ENCODE peak calls at places on chromosomes 13 and 19, in four cellular contexts. I is GM23248, M is thoracic aorta, R is small intestine. D is an unnamed sample. For H3K4me1, the result is how much of the 10 kb centered on the place peaks cover.

GRCh38 chr13:24680258-24680920 is at the start of gene ATP12A:
- DNase-seq in M (no peak), R (no peak), I (peak), D (peak)

GRCh38 chr13:31042084-31042483 is 109.6 kb downstream of the TEX26 start:
- DNase-seq in M (no peak), I (no peak), R (no peak), D (no peak)

GRCh38 chr19:18109731-18110671 is 12.4 kb downstream of the MAST3 start:
- DNase-seq in R (peak), I (peak), M (no peak), D (peak)

GRCh38 chr13:95714142-95714832 is 37.3 kb downstream of the DNAJC3 start:
- DNase-seq in M (no peak), I (peak), R (no peak), D (no peak)

GRCh38 chr13:45879666-45880065 is 28.1 kb upstream of the SIAH3 start:
- DNase-seq in R (peak), M (no peak), I (no peak), D (peak)

GRCh38 chr19:40603071-40603718 is 2.0 kb downstream of the LTBP4 start:
- DNase-seq in R (no peak), I (peak), M (no peak), D (no peak)

GRCh38 chr13:45413826-45414312 is 4.3 kb downstream of the SLC25A30 start:
- DNase-seq in I (peak), M (no peak), R (peak), D (no peak)

GRCh38 chr19:30095171-30095570 is 153.1 kb downstream of the URI1 start:
- DNase-seq in I (no peak), M (no peak), R (no peak), D (no peak)

GRCh38 chr13:76708138-76708537 is 178.1 kb downstream of the KCTD12 start:
- DNase-seq in R (no peak), I (no peak), M (no peak), D (no peak)

GRCh38 chr19:23823952-23824389 is 65.3 kb upstream of the ZNF681 start:
- DNase-seq in M (no peak), I (no peak), R (peak), D (peak)

GRCh38 chr19:4393947-4394590 is 6.3 kb downstream of the SH3GL1 start:
- DNase-seq in I (peak), M (no peak), R (no peak), D (no peak)

GRCh38 chr19:4390017-4390861 is 10.1 kb downstream of the SH3GL1 start:
- DNase-seq in I (peak), R (no peak), M (no peak), D (peak)

GRCh38 chr19:4389511-4390016 is 10.8 kb downstream of the SH3GL1 start:
- DNase-seq in R (no peak), M (no peak), I (peak), D (no peak)

GRCh38 chr19:4390862-4391693 is 9.3 kb downstream of the SH3GL1 start:
- DNase-seq in I (peak), M (no peak), R (peak), D (no peak)

GRCh38 chr19:4391701-4392543 is 8.4 kb downstream of the SH3GL1 start:
- DNase-seq in M (no peak), R (peak), I (peak), D (no peak)
- H3K4me1 ChIP-seq in M (half or more), R (under half), I (half or more), D (half or more)

DNA sequence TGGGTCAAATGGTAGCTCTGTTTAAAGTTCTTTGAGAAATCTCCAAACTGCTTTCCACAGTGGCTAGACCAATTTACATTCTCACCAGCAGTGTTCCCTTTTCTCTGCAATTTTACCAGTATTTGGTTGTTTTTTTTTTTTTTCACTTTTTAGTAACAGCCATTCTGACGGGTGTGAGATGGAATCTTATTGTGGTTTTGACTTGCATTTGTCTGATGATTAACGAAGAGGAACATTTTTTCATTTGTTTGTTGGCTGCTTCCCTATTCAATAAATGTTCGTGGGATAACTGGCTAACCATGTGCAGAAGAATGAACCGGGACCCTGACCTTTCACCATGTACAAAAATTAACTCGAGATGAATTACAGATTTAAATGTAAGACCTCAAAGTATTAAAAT is 31.2 kb downstream of the CYP4F2 start:
- DNase-seq in R (no peak), M (no peak), I (no peak), D (no peak)
- H3K4me1 ChIP-seq in R (under half), M (under half), I (under half), D (under half)

DNA sequence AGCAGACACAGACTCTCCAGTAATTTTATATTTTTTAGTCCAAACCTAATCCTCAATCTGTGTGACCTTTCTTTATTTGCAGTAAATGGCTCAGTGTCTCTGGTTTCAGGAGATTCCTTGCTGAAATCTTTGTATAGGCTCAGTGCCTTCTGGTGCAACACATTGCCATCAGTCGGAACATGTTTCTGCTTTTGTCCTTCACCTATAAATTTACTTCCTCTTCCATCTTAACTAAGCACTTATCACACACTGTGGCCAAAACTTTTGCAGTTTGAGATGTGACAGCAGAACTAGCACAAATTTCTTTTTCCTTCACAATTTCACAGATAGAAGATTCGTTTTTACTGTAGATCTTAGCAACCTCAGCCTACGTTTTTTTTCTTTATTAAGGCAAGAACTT is 44.1 kb downstream of the NDFIP2 start:
- DNase-seq in M (no peak), I (no peak), R (no peak), D (no peak)
- H3K4me1 ChIP-seq in M (under half), I (under half), R (under half), D (under half)

DNA sequence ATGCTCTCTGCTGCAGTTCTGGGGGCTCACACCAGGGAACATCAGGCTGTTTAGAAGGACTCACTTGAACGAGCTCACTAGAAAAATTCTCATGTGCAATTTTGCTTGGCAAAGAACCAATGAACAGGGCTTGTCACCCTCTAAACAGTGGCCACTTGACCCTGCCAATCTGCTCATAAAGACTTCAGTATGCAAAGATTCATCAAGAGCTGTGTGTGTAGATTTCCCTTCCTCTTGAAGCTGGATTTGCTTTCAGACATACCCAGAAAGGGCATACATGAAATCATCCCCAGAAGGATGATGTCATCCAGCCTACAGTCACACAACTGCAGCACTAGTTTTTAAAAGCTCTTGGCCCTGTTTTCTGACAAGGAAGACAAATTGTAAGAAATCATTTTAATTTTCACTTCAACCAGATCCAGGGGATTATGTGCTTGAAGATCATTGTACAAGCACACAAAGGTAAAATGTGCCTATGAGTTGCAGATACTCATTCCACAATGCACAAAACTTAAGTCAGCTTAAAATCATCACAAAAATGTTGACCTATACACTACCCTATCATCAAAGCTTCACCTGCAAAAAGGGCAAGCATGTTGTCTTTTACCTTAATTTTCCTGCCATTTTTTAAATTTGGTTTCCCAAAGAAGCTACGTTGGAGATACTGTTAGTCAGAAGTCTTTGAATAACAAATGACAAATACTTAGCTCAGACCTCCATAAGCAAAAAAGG is 5.2 kb upstream of the STK24 start:
- DNase-seq in I (peak), R (no peak), M (no peak), D (no peak)
- H3K4me1 ChIP-seq in I (under half), R (under half), M (under half), D (under half)

GRCh38 chr19:13055213-13056051 is 47.2 kb downstream of the LYL1 start:
- DNase-seq in R (no peak), M (peak), I (peak), D (peak)
- H3K4me1 ChIP-seq in R (under half), M (half or more), I (half or more), D (half or more)

GRCh38 chr19:58558066-58558622 is at the start of gene UBE2M:
- DNase-seq in M (no peak), I (peak), R (peak), D (peak)
- H3K4me1 ChIP-seq in M (under half), I (under half), R (under half), D (under half)

DNA sequence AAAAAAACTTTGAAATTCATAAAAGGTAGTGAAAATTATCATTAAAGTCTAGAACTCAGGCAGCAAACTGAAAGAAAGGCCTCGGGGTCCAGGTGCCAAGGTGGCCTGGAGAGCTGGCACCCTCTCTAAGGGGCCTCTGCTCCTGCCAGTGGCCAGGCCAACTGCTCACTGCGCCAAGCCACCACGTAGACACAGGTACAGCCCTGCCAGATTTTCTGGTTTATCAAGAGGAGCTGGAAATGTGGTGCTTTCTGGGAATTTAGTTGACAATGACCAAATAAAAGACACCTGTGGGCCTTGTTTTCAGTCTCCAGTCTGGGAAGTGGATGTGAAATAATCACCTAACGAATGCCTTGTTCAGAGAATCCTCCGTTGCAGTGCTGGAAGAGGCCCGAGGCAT is 22.8 kb downstream of the ZNF574 start:
- DNase-seq in R (no peak), I (no peak), M (no peak), D (no peak)
- H3K4me1 ChIP-seq in R (under half), I (under half), M (under half), D (under half)

DNA sequence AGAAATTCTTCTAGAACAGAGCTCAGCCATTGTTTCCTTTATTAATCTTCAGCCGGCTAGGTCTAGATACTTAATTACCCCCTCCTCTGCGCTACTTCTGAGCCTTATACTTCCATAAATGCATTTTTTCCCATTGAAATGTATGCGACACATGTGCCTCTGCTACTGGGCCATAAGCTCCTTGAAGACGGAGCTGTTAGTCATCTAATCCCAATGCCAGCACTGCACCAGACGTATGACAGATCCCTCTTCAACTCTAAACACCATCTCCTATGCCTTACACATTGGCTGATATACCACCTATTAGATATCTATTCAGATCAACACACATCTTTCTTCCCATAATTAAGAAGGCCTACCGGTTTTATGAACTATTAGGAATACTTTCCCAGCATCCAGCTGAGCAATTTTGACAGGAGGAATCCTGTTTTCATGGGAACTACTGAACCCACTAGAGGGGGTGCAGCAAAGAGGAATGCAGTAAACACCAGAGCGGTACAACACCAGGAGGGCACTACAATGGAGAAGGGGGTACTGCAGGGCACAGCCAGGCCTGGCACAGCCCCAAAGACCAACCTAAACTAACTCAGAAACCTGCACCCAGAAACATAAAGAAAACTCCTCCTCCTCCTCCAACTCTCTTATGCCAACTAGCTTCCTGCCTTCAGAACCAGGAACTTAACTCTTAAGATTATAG is 18.8 kb downstream of the STK24 start:
- DNase-seq in M (no peak), I (peak), R (no peak), D (no peak)
- H3K4me1 ChIP-seq in M (under half), I (under half), R (under half), D (half or more)

DNA sequence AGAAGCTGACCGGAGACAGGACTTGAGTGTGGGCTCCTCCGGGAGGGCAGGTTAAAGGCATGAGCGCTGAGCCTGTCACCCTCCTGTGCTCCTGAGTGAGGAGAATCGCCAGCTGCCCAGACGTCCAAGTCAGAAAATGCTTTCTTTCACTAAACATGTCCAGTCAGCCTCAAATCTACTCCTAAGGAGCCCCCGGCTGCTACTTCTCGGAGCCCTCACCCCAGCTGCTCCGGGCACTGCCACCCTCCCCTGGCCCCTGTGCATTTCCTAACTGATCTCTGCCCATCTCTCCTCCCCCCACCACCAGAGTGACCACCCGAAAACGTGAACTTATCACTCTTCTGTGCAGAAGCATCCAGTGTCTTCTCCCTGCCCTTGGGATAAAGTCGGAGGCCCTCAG is 277.5 kb upstream of the SOX1 start:
- DNase-seq in R (no peak), I (no peak), M (no peak), D (no peak)
- H3K4me1 ChIP-seq in R (under half), I (under half), M (under half), D (under half)

D was measured in transverse colon.